ENCODE peak calls at places on chromosome 20, in six cellular contexts. P, S, J, U, R and K are unnamed samples.

GRCh38 chr20:11917663-11918062 is at the start of gene BTBD3:
- DNase-seq in P (peak), S (peak), J (peak), U (no peak), R (no peak), K (peak)

GRCh38 chr20:44069203-44069931 is 117.6 kb downstream of the JPH2 start:
- DNase-seq in P (no peak), S (no peak), J (no peak), U (peak), R (peak), K (no peak)

GRCh38 chr20:64173116-64173515 is 8.9 kb downstream of the MYT1 start:
- DNase-seq in P (no peak), S (no peak), J (no peak), U (no peak), R (no peak), K (no peak)

GRCh38 chr20:34222208-34222607 is 19.0 kb upstream of the ASIP start:
- DNase-seq in P (no peak), S (peak), J (peak), U (no peak), R (no peak), K (peak)

GRCh38 chr20:38892091-38892981 is 33.9 kb upstream of the FAM83D start:
- DNase-seq in P (no peak), S (no peak), J (no peak), U (no peak), R (no peak), K (no peak)

GRCh38 chr20:45701104-45701503 is 734 bp upstream of the WFDC13 start:
- DNase-seq in P (no peak), S (no peak), J (no peak), U (no peak), R (no peak), K (no peak)

GRCh38 chr20:20201124-20201523 is 148.8 kb downstream of the CFAP61 start:
- DNase-seq in P (no peak), S (no peak), J (no peak), U (no peak), R (no peak), K (no peak)

GRCh38 chr20:48629069-48629959 is 198.5 kb downstream of the PREX1 start:
- DNase-seq in P (no peak), S (no peak), J (no peak), U (no peak), R (no peak), K (no peak)

GRCh38 chr20:25584905-25585704 is at the start of gene NINL:
- DNase-seq in P (peak), S (peak), J (peak), U (no peak), R (peak), K (no peak)

GRCh38 chr20:46739441-46740213 is 30.2 kb downstream of the SLC2A10 start:
- DNase-seq in P (no peak), S (peak), J (no peak), U (no peak), R (no peak), K (peak)

GRCh38 chr20:63394069-63394468 is 32.9 kb upstream of the CHRNA4 start:
- DNase-seq in P (no peak), S (peak), J (no peak), U (no peak), R (no peak), K (no peak)

GRCh38 chr20:1472556-1473243 is 6.1 kb upstream of the NSFL1C start:
- DNase-seq in P (no peak), S (no peak), J (no peak), U (no peak), R (no peak), K (no peak)

GRCh38 chr20:63441777-63442493 is 30.5 kb downstream of the KCNQ2 start:
- DNase-seq in P (peak), S (peak), J (peak), U (peak), R (no peak), K (no peak)

GRCh38 chr20:24640276-24640675 is 170.8 kb downstream of the SYNDIG1 start:
- DNase-seq in P (no peak), S (no peak), J (no peak), U (no peak), R (no peak), K (no peak)

GRCh38 chr20:19735446-19735845 is 22.6 kb upstream of the RIN2 start:
- DNase-seq in P (peak), S (peak), J (peak), U (no peak), R (no peak), K (no peak)

GRCh38 chr20:62978559-62978938 is 26.0 kb downstream of the SLC17A9 start:
- DNase-seq in P (no peak), S (no peak), J (no peak), U (no peak), R (no peak), K (no peak)

GRCh38 chr20:63375438-63375837 is 14.3 kb upstream of the CHRNA4 start:
- DNase-seq in P (no peak), S (no peak), J (no peak), U (no peak), R (no peak), K (no peak)

GRCh38 chr20:58981564-58982364 is 708 bp downstream of the NELFCD start:
- DNase-seq in P (no peak), S (peak), J (peak), U (no peak), R (no peak), K (no peak)

GRCh38 chr20:38170914-38171300 is 5.8 kb upstream of the TGM2 start:
- DNase-seq in P (no peak), S (no peak), J (no peak), U (no peak), R (peak), K (no peak)

GRCh38 chr20:63697868-63698545 is 1.6 kb downstream of the TNFRSF6B start:
- DNase-seq in P (peak), S (no peak), J (no peak), U (no peak), R (no peak), K (no peak)

GRCh38 chr20:1651268-1651667 is 6.3 kb downstream of the SIRPG start:
- DNase-seq in P (no peak), S (no peak), J (no peak), U (no peak), R (no peak), K (no peak)

GRCh38 chr20:542777-543368 is 717 bp downstream of the CSNK2A1 start:
- DNase-seq in P (peak), S (peak), J (no peak), U (no peak), R (peak), K (no peak)

GRCh38 chr20:54649511-54649962 is 174.1 kb downstream of the DOK5 start:
- DNase-seq in P (peak), S (peak), J (peak), U (no peak), R (peak), K (peak)

GRCh38 chr20:6282642-6283041 is 159.8 kb upstream of the FERMT1 start:
- DNase-seq in P (no peak), S (no peak), J (no peak), U (no peak), R (no peak), K (no peak)

GRCh38 chr20:39874049-39874893 is 814.8 kb downstream of the MAFB start:
- DNase-seq in P (peak), S (peak), J (peak), U (no peak), R (peak), K (peak)

GRCh38 chr20:41089555-41089954 is 47.8 kb upstream of the PLCG1 start:
- DNase-seq in P (no peak), S (no peak), J (no peak), U (no peak), R (no peak), K (no peak)

GRCh38 chr20:22371843-22372242 is 212.5 kb downstream of the FOXA2 start:
- DNase-seq in P (no peak), S (no peak), J (no peak), U (no peak), R (no peak), K (no peak)

GRCh38 chr20:841568-842546 is 8.3 kb downstream of the FAM110A start:
- DNase-seq in P (peak), S (no peak), J (no peak), U (no peak), R (peak), K (no peak)

GRCh38 chr20:17796096-17796563 is 96.4 kb downstream of the BANF2 start:
- DNase-seq in P (peak), S (peak), J (peak), U (no peak), R (no peak), K (no peak)

GRCh38 chr20:19672498-19672897 is 85.6 kb upstream of the RIN2 start:
- DNase-seq in P (no peak), S (no peak), J (no peak), U (no peak), R (no peak), K (no peak)

GRCh38 chr20:4084096-4084495 is 68.7 kb upstream of the RNF24 start:
- DNase-seq in P (no peak), S (no peak), J (no peak), U (no peak), R (no peak), K (no peak)

GRCh38 chr20:34529742-34530141 is 13.5 kb downstream of the DYNLRB1 start:
- DNase-seq in P (no peak), S (no peak), J (no peak), U (no peak), R (no peak), K (no peak)

GRCh38 chr20:52921300-52921699 is 50.9 kb upstream of the TSHZ2 start:
- DNase-seq in P (no peak), S (no peak), J (no peak), U (no peak), R (no peak), K (no peak)

GRCh38 chr20:58544301-58544700 is 29.1 kb upstream of the APCDD1L start:
- DNase-seq in P (no peak), S (no peak), J (no peak), U (no peak), R (no peak), K (no peak)

GRCh38 chr20:50247196-50248094 is 56.8 kb downstream of the CEBPB start:
- DNase-seq in P (no peak), S (no peak), J (no peak), U (no peak), R (no peak), K (no peak)

GRCh38 chr20:25288291-25289181 is 40.7 kb downstream of the PYGB start:
- DNase-seq in P (no peak), S (no peak), J (no peak), U (no peak), R (peak), K (no peak)

GRCh38 chr20:52426856-52427255 is 235.3 kb upstream of the ZFP64 start:
- DNase-seq in P (no peak), S (no peak), J (no peak), U (no peak), R (no peak), K (no peak)

GRCh38 chr20:37808752-37809070 is 94.2 kb upstream of the VSTM2L start:
- DNase-seq in P (no peak), S (no peak), J (no peak), U (no peak), R (no peak), K (no peak)

GRCh38 chr20:58850693-58851174 is at the start of gene GNAS-AS1:
- DNase-seq in P (peak), S (peak), J (peak), U (peak), R (peak), K (peak)